ENCODE peak calls at places on chromosome 10, in five cellular contexts. A is retinal pigment epithelial cell, S is astrocyte of the spinal cord, P is fibroblast of lung, E is fibroblast of pulmonary artery. F is an unnamed sample.

GRCh38 chr10:1552881-1553595 is 184.3 kb downstream of the ADARB2 start:
- DNase-seq in A (no peak), S (no peak), P (no peak), E (no peak), F (no peak)

GRCh38 chr10:78756604-78757442 is 311.9 kb upstream of the ZMIZ1 start:
- DNase-seq in A (peak; percentile 78), S (peak; percentile 94), P (peak; percentile 97), E (peak; percentile 99), F (peak; percentile 96)

GRCh38 chr10:107126668-107127067 is 37.8 kb downstream of the SORCS1 start:
- DNase-seq in A (no peak), S (no peak), P (no peak), E (no peak), F (no peak)

GRCh38 chr10:122279725-122280141 is 8.6 kb downstream of the BTBD16 start:
- DNase-seq in A (no peak), S (peak; percentile 62), P (peak; percentile 21), E (peak; percentile 64), F (peak; percentile 51)

GRCh38 chr10:44992070-44992731 is 8.5 kb upstream of the ZNF22 start:
- DNase-seq in A (no peak), S (no peak), P (no peak), E (no peak), F (no peak)

GRCh38 chr10:10725196-10725595 is 292.5 kb upstream of the CELF2 start:
- DNase-seq in A (no peak), S (no peak), P (no peak), E (no peak), F (no peak)

GRCh38 chr10:44974628-44975431 is 3.8 kb downstream of the DEPP1 start:
- DNase-seq in A (no peak), S (peak; percentile 44), P (peak; percentile 47), E (peak; percentile 57), F (peak; percentile 73)

GRCh38 chr10:132449826-132450211 is 52.8 kb downstream of the PWWP2B start:
- DNase-seq in A (no peak), S (no peak), P (no peak), E (no peak), F (no peak)

DNA sequence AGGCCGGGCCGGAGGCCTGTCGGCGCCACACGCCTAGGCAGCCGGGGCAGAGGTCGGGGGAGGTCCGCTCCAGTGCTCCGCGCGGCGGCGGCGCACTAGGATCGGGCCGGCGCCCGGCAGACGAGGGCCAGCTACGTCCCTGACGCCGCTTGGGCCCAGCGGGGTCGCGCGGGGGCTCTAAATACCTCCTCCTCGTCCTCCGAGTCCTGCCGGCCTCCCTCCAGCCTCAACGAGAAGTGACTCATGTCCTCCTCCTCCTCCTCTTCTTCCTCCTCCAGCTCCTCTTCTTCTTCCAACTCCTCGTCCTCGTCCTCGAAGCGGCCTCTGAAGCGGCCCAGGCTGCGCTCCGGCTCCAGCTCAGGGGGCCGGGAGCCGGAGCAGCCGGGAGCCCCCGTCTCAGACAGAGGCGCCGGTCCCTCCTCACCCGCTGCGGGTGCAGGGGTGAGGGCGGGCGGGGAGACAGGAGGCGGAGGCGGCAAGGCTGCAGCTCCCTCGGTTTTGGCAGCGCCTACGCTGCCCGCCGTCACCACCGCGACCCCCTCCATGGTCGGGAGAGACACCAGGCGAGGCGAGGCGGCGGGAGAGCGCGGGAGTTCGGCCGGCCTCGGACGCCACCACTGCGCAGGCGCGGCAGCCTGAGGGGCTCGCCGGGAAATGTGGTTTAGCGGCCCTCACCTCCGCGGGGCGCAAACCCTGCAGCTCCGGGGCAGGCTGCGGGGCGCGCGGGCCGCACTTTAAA is at the start of gene PCGF6:
- DNase-seq in A (no peak), S (peak; percentile 81), P (peak; percentile 74), E (peak; percentile 81), F (peak; percentile 73)
- TF ChIP-seq CTCF in A (no peak), S (no peak), P (peak; percentile 6), E (no peak), F (no peak)

DNA sequence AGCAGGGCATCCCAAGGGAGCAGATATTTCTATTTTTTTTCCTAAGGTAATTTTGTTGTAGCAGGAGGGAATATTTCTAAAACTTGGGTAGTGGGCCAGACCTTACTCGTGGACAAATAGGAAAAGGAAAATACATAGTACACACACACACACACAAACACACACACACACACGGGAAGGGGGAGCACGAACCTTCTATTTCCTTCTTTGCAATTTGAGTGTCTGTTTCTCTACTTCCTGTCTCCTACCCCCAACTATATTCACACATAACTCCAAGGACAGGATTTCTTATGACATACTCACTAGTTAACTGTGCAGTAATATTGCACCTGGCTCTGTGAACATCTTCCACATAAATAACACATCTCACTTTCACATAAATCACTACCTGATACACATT is 4.4 kb downstream of the LDB1 start:
- DNase-seq in A (no peak), S (no peak), P (no peak), E (no peak), F (no peak)
- H3K4me3 ChIP-seq in A (peak overlapping the region; percentile 13), S (no peak overlapping the region), P (peak overlapping the region; percentile 16), E (peak overlapping the region; percentile 79), F (peak overlapping the region; percentile 82)

GRCh38 chr10:84429926-84430520 is 101.6 kb downstream of the CCSER2 start:
- DNase-seq in A (no peak), S (peak; percentile 43), P (peak; percentile 41), E (peak; percentile 69), F (peak; percentile 57)
- TF ChIP-seq CTCF in A (peak; percentile 78), S (peak; percentile 78), P (peak; percentile 77), E (peak; percentile 84), F (peak; percentile 77)

DNA sequence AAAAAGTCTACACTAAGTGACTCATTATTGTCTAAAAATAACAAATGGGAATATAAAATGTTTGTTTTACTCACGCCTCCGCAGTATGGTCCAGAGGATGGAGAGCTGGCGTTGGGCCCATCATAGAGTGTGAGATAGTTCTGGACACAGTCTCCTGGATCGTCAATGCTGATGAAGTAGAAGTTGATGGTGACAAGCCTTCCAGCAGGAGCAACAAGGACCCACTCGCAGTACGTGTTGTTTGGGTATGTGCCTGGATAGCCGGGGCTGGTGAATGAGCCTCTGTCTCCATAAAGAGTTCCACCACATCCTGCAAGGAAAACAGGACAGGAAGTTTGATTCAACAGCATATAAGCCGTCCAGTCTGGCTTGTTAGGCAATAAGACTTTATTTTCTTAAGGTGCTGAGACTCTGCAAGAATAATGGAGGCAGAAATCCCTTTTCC is 11.5 kb upstream of the RSU1 start:
- DNase-seq in A (peak; percentile 48), S (peak; percentile 87), P (peak; percentile 85), E (peak; percentile 77), F (peak; percentile 74)
- H3K4me3 ChIP-seq in A (peak overlapping the region; percentile 53), S (no peak overlapping the region), P (no peak overlapping the region), E (peak overlapping the region; percentile 26), F (no peak overlapping the region)

DNA sequence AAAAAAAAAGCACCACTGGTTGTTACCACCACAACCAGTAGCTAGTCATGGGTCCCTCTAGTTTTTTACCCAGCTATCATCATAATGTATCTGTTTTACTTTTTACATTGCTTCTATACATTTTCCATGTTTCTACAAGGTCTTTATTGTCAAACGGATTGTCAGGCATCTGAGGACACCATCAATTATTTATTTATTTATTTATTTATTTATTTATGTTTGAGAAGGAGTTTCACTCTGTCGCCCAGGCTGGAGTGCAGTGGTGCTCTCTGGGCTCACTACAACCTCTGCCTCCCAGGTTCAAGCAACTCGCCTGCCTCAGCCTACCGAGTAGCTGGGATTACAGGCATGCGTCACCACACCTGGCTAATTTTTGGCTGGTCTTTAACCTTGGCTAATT is 29.0 kb upstream of the HNRNPH3 start:
- DNase-seq in A (no peak), S (no peak), P (no peak), E (no peak), F (no peak)
- TF ChIP-seq CTCF in A (no peak), S (no peak), P (no peak), E (no peak), F (no peak)